ENCODE peak calls at places on chromosome 12, in ten cellular contexts. F is hypothalamus; K is RWPE1; Z is NCI-H1092; B is stimulated activated CD8-positive, alpha-beta memory T cell treated with anti-CD3 and anti-CD28 coated beads, Interleukin-7, amount 100 ng/mL, for 4 hours; V is M059J; L is AG09309; O is NCI-H1930; I is HuH-7; W is iris pigment epithelial cell. E is an unnamed sample.

GRCh38 chr12:103785243-103786031 is 55.6 kb downstream of the NT5DC3 start:
- DNase-seq in F (no peak), K (no peak), Z (no peak), B (no peak), V (peak), L (no peak), O (no peak), I (no peak), W (no peak), E (no peak)

GRCh38 chr12:55659486-55660385 is 23.0 kb downstream of the OR10P1 start:
- DNase-seq in F (no peak), K (no peak), Z (no peak), B (no peak), V (peak), L (peak), O (no peak), I (no peak), W (no peak), E (peak)

GRCh38 chr12:108730337-108731104 is 797 bp downstream of the CORO1C start:
- DNase-seq in F (peak), K (peak), Z (peak), B (no peak), V (peak), L (no peak), O (peak), I (peak), W (peak), E (peak)

GRCh38 chr12:120132863-120133385 is 16.4 kb upstream of the RAB35 start:
- DNase-seq in F (no peak), K (no peak), Z (no peak), B (no peak), V (no peak), L (no peak), O (no peak), I (no peak), W (no peak), E (no peak)

GRCh38 chr12:5438671-5439200 is 6.8 kb downstream of the NTF3 start:
- DNase-seq in F (no peak), K (no peak), Z (no peak), B (no peak), V (peak), L (no peak), O (no peak), I (no peak), W (no peak), E (no peak)

GRCh38 chr12:95820096-95820703 is 29.6 kb upstream of the NTN4 start:
- DNase-seq in F (no peak), K (peak), Z (peak), B (no peak), V (peak), L (no peak), O (peak), I (peak), W (peak), E (peak)

GRCh38 chr12:13887774-13888388 is 93.5 kb downstream of the GRIN2B start:
- DNase-seq in F (no peak), K (no peak), Z (no peak), B (no peak), V (no peak), L (no peak), O (no peak), I (peak), W (no peak), E (no peak)

GRCh38 chr12:106378788-106379187 is 21.2 kb downstream of the POLR3B start:
- DNase-seq in F (no peak), K (no peak), Z (no peak), B (no peak), V (no peak), L (no peak), O (no peak), I (no peak), W (no peak), E (no peak)

GRCh38 chr12:51028811-51029146 is 2.6 kb upstream of the SLC11A2 start:
- DNase-seq in F (no peak), K (no peak), Z (no peak), B (no peak), V (peak), L (no peak), O (no peak), I (no peak), W (peak), E (no peak)

GRCh38 chr12:176321-177181 is 37.4 kb downstream of the SLC6A12 start:
- DNase-seq in F (no peak), K (peak), Z (no peak), B (no peak), V (peak), L (no peak), O (no peak), I (peak), W (peak), E (no peak)

GRCh38 chr12:121578230-121579189 is 2.3 kb downstream of the KDM2B start:
- DNase-seq in F (peak), K (no peak), Z (no peak), B (no peak), V (no peak), L (no peak), O (no peak), I (no peak), W (peak), E (peak)

GRCh38 chr12:114340231-114340630 is 65.7 kb downstream of the TBX5 start:
- DNase-seq in F (no peak), K (no peak), Z (no peak), B (no peak), V (no peak), L (no peak), O (no peak), I (no peak), W (no peak), E (no peak)

GRCh38 chr12:6193853-6194815 is 6.1 kb upstream of the CD9 start:
- DNase-seq in F (no peak), K (peak), Z (no peak), B (no peak), V (no peak), L (no peak), O (no peak), I (peak), W (peak), E (peak)

GRCh38 chr12:69510176-69510827 is 40.1 kb downstream of the FRS2 start:
- DNase-seq in F (no peak), K (no peak), Z (peak), B (no peak), V (no peak), L (no peak), O (peak), I (no peak), W (no peak), E (no peak)

GRCh38 chr12:32145096-32145495 is 38.4 kb downstream of the BICD1 start:
- DNase-seq in F (no peak), K (no peak), Z (no peak), B (no peak), V (no peak), L (no peak), O (no peak), I (no peak), W (no peak), E (no peak)

GRCh38 chr12:1875608-1876007 is 42.8 kb downstream of the CACNA2D4 start:
- DNase-seq in F (no peak), K (no peak), Z (no peak), B (no peak), V (no peak), L (no peak), O (no peak), I (no peak), W (no peak), E (no peak)

GRCh38 chr12:113114447-113115178 is 20.9 kb downstream of the RASAL1 start:
- DNase-seq in F (no peak), K (no peak), Z (no peak), B (no peak), V (no peak), L (no peak), O (no peak), I (no peak), W (no peak), E (no peak)

GRCh38 chr12:12121022-12121421 is 50.3 kb downstream of the BCL2L14 start:
- DNase-seq in F (no peak), K (no peak), Z (no peak), B (no peak), V (no peak), L (no peak), O (no peak), I (no peak), W (no peak), E (no peak)

GRCh38 chr12:131901431-131902331 is 7.3 kb downstream of the ULK1 start:
- DNase-seq in F (no peak), K (peak), Z (no peak), B (no peak), V (no peak), L (no peak), O (no peak), I (no peak), W (no peak), E (no peak)

GRCh38 chr12:7646178-7646475 is 19.6 kb downstream of the APOBEC1 start:
- DNase-seq in F (no peak), K (no peak), Z (no peak), B (no peak), V (no peak), L (no peak), O (no peak), I (no peak), W (no peak), E (no peak)

GRCh38 chr12:117124421-117125274 is 25.4 kb upstream of the TESC start:
- DNase-seq in F (no peak), K (no peak), Z (no peak), B (no peak), V (peak), L (no peak), O (no peak), I (no peak), W (no peak), E (no peak)

GRCh38 chr12:108701779-108702435 is 29.4 kb downstream of the CORO1C start:
- DNase-seq in F (no peak), K (no peak), Z (no peak), B (no peak), V (no peak), L (no peak), O (no peak), I (no peak), W (peak), E (no peak)

GRCh38 chr12:92003701-92004100 is 141.9 kb downstream of the BTG1 start:
- DNase-seq in F (no peak), K (no peak), Z (no peak), B (no peak), V (no peak), L (no peak), O (no peak), I (no peak), W (no peak), E (no peak)

GRCh38 chr12:45726594-45727300 is 2.8 kb upstream of the ARID2 start:
- DNase-seq in F (peak), K (peak), Z (peak), B (no peak), V (peak), L (no peak), O (peak), I (peak), W (peak), E (peak)

GRCh38 chr12:40263616-40264409 is 39.0 kb downstream of the LRRK2 start:
- DNase-seq in F (no peak), K (no peak), Z (no peak), B (no peak), V (no peak), L (no peak), O (no peak), I (no peak), W (peak), E (no peak)

E was measured in neural progenitor cell.